ENCODE peak calls at places on chromosomes 1 and 21, in four cellular contexts. Y is right lobe of liver; T is kidney tubule cell; G is stimulated activated CD8-positive, alpha-beta memory T cell treated with anti-CD3 and anti-CD28 coated beads, Interleukin-12 subunit alpha, Interleukin-12 subunit beta, amount 100 ng/mL, for 4 hours. P is an unnamed sample.

GRCh38 chr1:159008744-159009188 is 941 bp upstream of the IFI16 start:
- DNase-seq in T (no peak), Y (no peak), G (peak), P (peak)

GRCh38 chr1:163248064-163248463 is 45.3 kb upstream of the RGS5 start:
- DNase-seq in Y (no peak), G (no peak), T (no peak), P (no peak)

GRCh38 chr1:228988655-228989054 is 253.4 kb downstream of the RHOU start:
- DNase-seq in Y (no peak), T (no peak), G (no peak), P (no peak)

GRCh38 chr1:78387872-78388271 is 102.9 kb upstream of the PTGFR start:
- DNase-seq in G (no peak), Y (no peak), T (no peak), P (no peak)

GRCh38 chr21:15276243-15276642 is 211.4 kb upstream of the NRIP1 start:
- DNase-seq in Y (no peak), T (no peak), G (no peak), P (no peak)

GRCh38 chr1:53508991-53509663 is 49.9 kb downstream of the DMRTB1 start:
- DNase-seq in T (peak), Y (no peak), G (no peak), P (peak)

GRCh38 chr1:24830680-24831272 is 85.5 kb downstream of the CLIC4 start:
- DNase-seq in Y (no peak), G (no peak), T (peak), P (peak)

GRCh38 chr1:30770150-30770549 is 12.6 kb upstream of the LAPTM5 start:
- DNase-seq in T (no peak), G (no peak), Y (no peak), P (no peak)

GRCh38 chr1:77831976-77832695 is 52.7 kb downstream of the MIGA1 start:
- DNase-seq in G (no peak), Y (no peak), T (no peak), P (peak)

GRCh38 chr1:204958325-204959307 is 84.4 kb upstream of the CNTN2 start:
- DNase-seq in T (no peak), G (no peak), Y (no peak), P (no peak)

GRCh38 chr1:21703318-21703963 is 34.3 kb upstream of the RAP1GAP start:
- DNase-seq in Y (no peak), T (peak), G (no peak), P (peak)

GRCh38 chr1:17287377-17287776 is 20.6 kb upstream of the PADI4 start:
- DNase-seq in G (no peak), T (peak), Y (no peak), P (peak)

GRCh38 chr1:199512037-199512710 is 515.3 kb upstream of the NR5A2 start:
- DNase-seq in Y (no peak), T (peak), G (no peak), P (peak)

GRCh38 chr1:116514708-116515525 is 55.9 kb downstream of the CD58 start:
- DNase-seq in G (peak), T (peak), Y (no peak), P (peak)

GRCh38 chr1:201791775-201792166 is 37.2 kb upstream of the IPO9 start:
- DNase-seq in G (no peak), Y (no peak), T (peak), P (peak)

GRCh38 chr1:17696417-17697301 is 58.5 kb upstream of the ACTL8 start:
- DNase-seq in T (peak), G (no peak), Y (no peak), P (peak)

GRCh38 chr1:53736290-53736689 is 2.7 kb downstream of the GLIS1 start:
- DNase-seq in T (peak), G (no peak), Y (no peak), P (peak)

GRCh38 chr1:193609592-193609991 is 423.2 kb upstream of the B3GALT2 start:
- DNase-seq in Y (no peak), G (no peak), T (no peak), P (no peak)

GRCh38 chr1:45796946-45797345 is 6.5 kb upstream of the MAST2 start:
- DNase-seq in G (no peak), T (no peak), Y (no peak), P (no peak)

GRCh38 chr1:1132928-1133750 is 17.2 kb upstream of the C1orf159 start:
- DNase-seq in T (peak), G (no peak), Y (no peak), P (peak)

GRCh38 chr1:50393522-50394120 is 29.6 kb downstream of the DMRTA2 start:
- DNase-seq in T (no peak), Y (no peak), G (no peak), P (no peak)

GRCh38 chr1:169858467-169858866 is 35.2 kb downstream of the SCYL3 start:
- DNase-seq in G (no peak), Y (no peak), T (peak), P (peak)

GRCh38 chr1:233113009-233113712 is 162.8 kb downstream of the NTPCR start:
- DNase-seq in T (peak), G (no peak), Y (peak), P (peak)

GRCh38 chr1:154832384-154832783 is 37.7 kb downstream of the KCNN3 start:
- DNase-seq in Y (no peak), T (no peak), G (no peak), P (no peak)

P was measured in iris pigment epithelial cell.